ENCODE peak calls at places on chromosomes 16 and 17, in six cellular contexts. One of them, this sample, is unnamed.

GRCh38 chr16:81548901-81549546 is 104.4 kb downstream of the CMIP start:
- ATAC-seq in pancreas: peak; percentile 85
- ATAC-seq in K562: no peak
- ATAC-seq in lower lobe of right lung: no peak
- ATAC-seq in activated CD8-positive, alpha-beta memory T cell treated with anti-CD3 and anti-CD28 coated beads, Interleukin-2, amount 10 ng/mL, durations not matched to agents 7 days and 5 days: no peak
- ATAC-seq in A549: peak; percentile 28
- ATAC-seq in this sample: no peak

GRCh38 chr16:88705076-88705684 is 1.0 kb downstream of the RNF166 start:
- ATAC-seq in lower lobe of right lung: no peak
- ATAC-seq in pancreas: peak; percentile 4
- ATAC-seq in activated CD8-positive, alpha-beta memory T cell treated with anti-CD3 and anti-CD28 coated beads, Interleukin-2, amount 10 ng/mL, durations not matched to agents 7 days and 5 days: no peak
- ATAC-seq in K562: peak; percentile 2
- ATAC-seq in A549: no peak
- ATAC-seq in this sample: no peak

GRCh38 chr16:1290032-1290431 is 19.4 kb upstream of the UBE2I start:
- ATAC-seq in A549: peak; percentile 16
- ATAC-seq in K562: no peak
- ATAC-seq in lower lobe of right lung: no peak
- ATAC-seq in activated CD8-positive, alpha-beta memory T cell treated with anti-CD3 and anti-CD28 coated beads, Interleukin-2, amount 10 ng/mL, durations not matched to agents 7 days and 5 days: no peak
- ATAC-seq in pancreas: no peak
- ATAC-seq in this sample: no peak

GRCh38 chr16:86215979-86216585 is 294.2 kb upstream of the FOXF1 start:
- ATAC-seq in lower lobe of right lung: no peak
- ATAC-seq in activated CD8-positive, alpha-beta memory T cell treated with anti-CD3 and anti-CD28 coated beads, Interleukin-2, amount 10 ng/mL, durations not matched to agents 7 days and 5 days: no peak
- ATAC-seq in K562: no peak
- ATAC-seq in pancreas: no peak
- ATAC-seq in A549: no peak
- ATAC-seq in this sample: no peak

GRCh38 chr17:74697477-74697876 is 15.2 kb downstream of the CD300LF start:
- ATAC-seq in activated CD8-positive, alpha-beta memory T cell treated with anti-CD3 and anti-CD28 coated beads, Interleukin-2, amount 10 ng/mL, durations not matched to agents 7 days and 5 days: no peak
- ATAC-seq in K562: no peak
- ATAC-seq in pancreas: peak; percentile 51
- ATAC-seq in lower lobe of right lung: no peak
- ATAC-seq in A549: no peak
- ATAC-seq in this sample: no peak

GRCh38 chr16:4184038-4184702 is 57.7 kb downstream of the SRL start:
- ATAC-seq in lower lobe of right lung: no peak
- ATAC-seq in activated CD8-positive, alpha-beta memory T cell treated with anti-CD3 and anti-CD28 coated beads, Interleukin-2, amount 10 ng/mL, durations not matched to agents 7 days and 5 days: no peak
- ATAC-seq in pancreas: no peak
- ATAC-seq in A549: no peak
- ATAC-seq in K562: no peak
- ATAC-seq in this sample: no peak

GRCh38 chr17:78252111-78252634 is 20.7 kb downstream of the TMEM235 start:
- ATAC-seq in pancreas: no peak
- ATAC-seq in K562: no peak
- ATAC-seq in activated CD8-positive, alpha-beta memory T cell treated with anti-CD3 and anti-CD28 coated beads, Interleukin-2, amount 10 ng/mL, durations not matched to agents 7 days and 5 days: peak; percentile 29
- ATAC-seq in lower lobe of right lung: no peak
- ATAC-seq in A549: no peak
- ATAC-seq in this sample: peak; percentile 8

GRCh38 chr16:11797957-11798299 is 870 bp upstream of the ZC3H7A start:
- ATAC-seq in pancreas: peak; percentile 19
- ATAC-seq in activated CD8-positive, alpha-beta memory T cell treated with anti-CD3 and anti-CD28 coated beads, Interleukin-2, amount 10 ng/mL, durations not matched to agents 7 days and 5 days: no peak
- ATAC-seq in A549: no peak
- ATAC-seq in K562: peak; percentile 3
- ATAC-seq in lower lobe of right lung: peak; percentile 13
- ATAC-seq in this sample: no peak

GRCh38 chr16:85570735-85571562 is 42.2 kb upstream of the GSE1 start:
- ATAC-seq in K562: peak; percentile 70
- ATAC-seq in lower lobe of right lung: peak; percentile 43
- ATAC-seq in A549: no peak
- ATAC-seq in pancreas: peak; percentile 17
- ATAC-seq in activated CD8-positive, alpha-beta memory T cell treated with anti-CD3 and anti-CD28 coated beads, Interleukin-2, amount 10 ng/mL, durations not matched to agents 7 days and 5 days: peak; percentile 70
- ATAC-seq in this sample: peak; percentile 26

GRCh38 chr17:43014946-43015519 is 7.2 kb downstream of the VAT1 start:
- ATAC-seq in pancreas: no peak
- ATAC-seq in A549: no peak
- ATAC-seq in lower lobe of right lung: no peak
- ATAC-seq in activated CD8-positive, alpha-beta memory T cell treated with anti-CD3 and anti-CD28 coated beads, Interleukin-2, amount 10 ng/mL, durations not matched to agents 7 days and 5 days: no peak
- ATAC-seq in K562: no peak
- ATAC-seq in this sample: no peak

GRCh38 chr16:3963203-3963602 is 82.7 kb upstream of the CREBBP start:
- ATAC-seq in A549: no peak
- ATAC-seq in lower lobe of right lung: no peak
- ATAC-seq in pancreas: no peak
- ATAC-seq in K562: no peak
- ATAC-seq in activated CD8-positive, alpha-beta memory T cell treated with anti-CD3 and anti-CD28 coated beads, Interleukin-2, amount 10 ng/mL, durations not matched to agents 7 days and 5 days: no peak
- ATAC-seq in this sample: no peak

GRCh38 chr17:1050996-1051925 is 54.3 kb downstream of the TIMM22 start:
- ATAC-seq in lower lobe of right lung: no peak
- ATAC-seq in K562: no peak
- ATAC-seq in A549: no peak
- ATAC-seq in pancreas: no peak
- ATAC-seq in activated CD8-positive, alpha-beta memory T cell treated with anti-CD3 and anti-CD28 coated beads, Interleukin-2, amount 10 ng/mL, durations not matched to agents 7 days and 5 days: no peak
- ATAC-seq in this sample: no peak

GRCh38 chr17:78995761-78996451 is 13.7 kb downstream of the CANT1 start:
- ATAC-seq in activated CD8-positive, alpha-beta memory T cell treated with anti-CD3 and anti-CD28 coated beads, Interleukin-2, amount 10 ng/mL, durations not matched to agents 7 days and 5 days: no peak
- ATAC-seq in A549: no peak
- ATAC-seq in lower lobe of right lung: peak; percentile 88
- ATAC-seq in pancreas: peak; percentile 71
- ATAC-seq in K562: no peak
- ATAC-seq in this sample: peak; percentile 58

GRCh38 chr17:79570653-79571052 is 40.2 kb downstream of the RBFOX3 start:
- ATAC-seq in pancreas: no peak
- ATAC-seq in lower lobe of right lung: no peak
- ATAC-seq in A549: no peak
- ATAC-seq in K562: peak; percentile 55
- ATAC-seq in activated CD8-positive, alpha-beta memory T cell treated with anti-CD3 and anti-CD28 coated beads, Interleukin-2, amount 10 ng/mL, durations not matched to agents 7 days and 5 days: no peak
- ATAC-seq in this sample: no peak

GRCh38 chr17:78817123-78817522 is 23.5 kb downstream of the USP36 start:
- ATAC-seq in activated CD8-positive, alpha-beta memory T cell treated with anti-CD3 and anti-CD28 coated beads, Interleukin-2, amount 10 ng/mL, durations not matched to agents 7 days and 5 days: peak; percentile 92
- ATAC-seq in A549: no peak
- ATAC-seq in K562: no peak
- ATAC-seq in pancreas: peak; percentile 22
- ATAC-seq in lower lobe of right lung: peak; percentile 50
- ATAC-seq in this sample: no peak

GRCh38 chr17:72725432-72726068 is 366.9 kb downstream of the SLC39A11 start:
- ATAC-seq in A549: peak; percentile 86
- ATAC-seq in lower lobe of right lung: peak; percentile 76
- ATAC-seq in K562: peak; percentile 87
- ATAC-seq in activated CD8-positive, alpha-beta memory T cell treated with anti-CD3 and anti-CD28 coated beads, Interleukin-2, amount 10 ng/mL, durations not matched to agents 7 days and 5 days: peak; percentile 32
- ATAC-seq in pancreas: peak; percentile 89
- ATAC-seq in this sample: peak; percentile 80